ENCODE peak calls at places on chromosomes 4 and X, in six cellular contexts. R is heart right ventricle; K is left lung; O is cardiac muscle cell; Q is CD8-positive, alpha-beta T cell; L is mammary epithelial cell. E is an unnamed sample.
A peak's percentile ranks its signal among the peaks of the same experiment; 100 is the strongest.

GRCh38 chr4:8792491-8792890 is 79.1 kb downstream of the HMX1 start:
- DNase-seq in L (no peak), Q (no peak), K (no peak), O (no peak), R (no peak), E (no peak)

GRCh38 chrX:13598877-13599276 is 29.5 kb downstream of the EGFL6 start:
- DNase-seq in L (peak; percentile 9), Q (no peak), K (no peak), O (peak; percentile 6), R (no peak), E (no peak)

GRCh38 chrX:48540480-48540879 is 966 bp downstream of the TBC1D25 start:
- DNase-seq in L (no peak), K (no peak), R (no peak), O (no peak), Q (no peak), E (no peak)

GRCh38 chr4:2702361-2702760 is 53.8 kb downstream of the TNIP2 start:
- DNase-seq in O (no peak), K (no peak), R (no peak), L (no peak), Q (no peak), E (no peak)

GRCh38 chr4:181597766-181598165 is 645.4 kb upstream of the TENM3 start:
- DNase-seq in K (no peak), R (no peak), L (peak; percentile 4), Q (no peak), O (no peak), E (no peak)

GRCh38 chrX:66675541-66675940 is 36.7 kb upstream of the EDA2R start:
- DNase-seq in R (no peak), O (peak; percentile 21), Q (no peak), L (no peak), K (no peak), E (no peak)

GRCh38 chrX:113959912-113960626 is 623.8 kb upstream of the HTR2C start:
- DNase-seq in L (no peak), Q (no peak), R (no peak), K (no peak), O (no peak), E (no peak)

GRCh38 chrX:106959897-106960296 is 39.7 kb downstream of the CLDN2 start:
- DNase-seq in R (no peak), Q (no peak), L (peak; percentile 7), O (peak; percentile 52), K (no peak), E (no peak)

GRCh38 chr4:167602157-167602556 is 367.9 kb upstream of the SPOCK3 start:
- DNase-seq in L (peak; percentile 37), R (no peak), Q (no peak), O (no peak), K (no peak), E (no peak)

GRCh38 chrX:154797006-154797405 is 8.3 kb downstream of the MPP1 start:
- DNase-seq in Q (no peak), K (no peak), L (no peak), O (peak; percentile 21), R (no peak), E (no peak)

GRCh38 chr4:129900430-129900953 is 804.5 kb downstream of the C4orf33 start:
- DNase-seq in L (no peak), Q (no peak), K (no peak), O (no peak), R (no peak), E (no peak)

GRCh38 chrX:50579955-50580354 is 109.3 kb upstream of the DGKK start:
- DNase-seq in L (peak; percentile 53), R (peak; percentile 18), K (no peak), Q (no peak), O (peak; percentile 69), E (no peak)

GRCh38 chrX:2397648-2398340 is 103.0 kb downstream of the DHRSX start:
- DNase-seq in L (peak; percentile 37), R (no peak), Q (no peak), K (no peak), O (peak; percentile 54), E (no peak)

GRCh38 chr4:29711226-29711625 is 1008.9 kb upstream of the PCDH7 start:
- DNase-seq in O (no peak), L (no peak), Q (no peak), K (no peak), R (no peak), E (no peak)

GRCh38 chrX:69158166-69159040 is 6.8 kb downstream of the PJA1 start:
- DNase-seq in L (peak; percentile 82), O (peak; percentile 82), Q (peak; percentile 11), R (peak; percentile 73), K (no peak), E (no peak)

GRCh38 chr4:6424425-6424824 is 48.0 kb downstream of the PPP2R2C start:
- DNase-seq in R (no peak), O (no peak), L (no peak), K (no peak), Q (no peak), E (no peak)

GRCh38 chr4:143384381-143384994 is 47.8 kb downstream of the GAB1 start:
- DNase-seq in Q (no peak), R (no peak), K (no peak), L (no peak), O (peak; percentile 43), E (no peak)

GRCh38 chrX:20431486-20431885 is 164.8 kb upstream of the RPS6KA3 start:
- DNase-seq in K (no peak), R (no peak), O (no peak), Q (no peak), L (no peak), E (no peak)

GRCh38 chr4:4890574-4891260 is 31.3 kb downstream of the MSX1 start:
- DNase-seq in R (no peak), L (no peak), K (no peak), Q (no peak), O (no peak), E (no peak)

GRCh38 chrX:49846004-49846403 is 16.9 kb downstream of the PAGE4 start:
- DNase-seq in R (no peak), O (no peak), Q (no peak), L (no peak), K (no peak), E (no peak)

GRCh38 chrX:79161655-79162054 is 17.2 kb downstream of the GPR174 start:
- DNase-seq in K (no peak), L (no peak), R (no peak), Q (peak; percentile 16), O (no peak), E (no peak)

GRCh38 chrX:149629730-149630387 is 1.7 kb downstream of the TMEM185A start:
- DNase-seq in L (no peak), R (no peak), Q (no peak), O (no peak), K (no peak), E (no peak)
- H3K4me3 ChIP-seq in L (no peak overlapping the region), R (peak overlapping the region; percentile 79), Q (no peak overlapping the region), O (peak overlapping the region; percentile 66), K (no peak overlapping the region), E (no peak overlapping the region)

DNA sequence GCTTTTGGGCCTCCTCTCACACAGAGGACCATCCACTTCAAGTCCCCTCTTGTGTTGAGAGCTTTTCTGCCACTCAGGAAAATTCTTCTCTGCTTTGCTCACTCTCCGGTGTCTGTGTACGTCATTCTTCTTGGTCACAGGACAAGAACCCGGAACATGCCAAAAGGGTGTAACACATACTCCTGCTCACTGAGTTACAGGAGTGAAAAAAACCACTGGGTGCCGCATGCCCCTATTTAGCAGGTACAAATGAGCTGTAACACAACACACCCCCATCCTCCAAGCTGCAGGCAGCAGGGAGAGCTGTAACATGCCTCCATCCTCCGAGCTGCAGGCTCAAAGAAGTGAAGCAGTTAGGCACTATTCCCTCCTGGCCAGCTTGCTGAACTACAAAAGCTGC is 13.0 kb upstream of the CXCL2 start:
- DNase-seq in Q (no peak), K (peak; percentile 66), O (peak; percentile 68), R (peak; percentile 38), L (peak; percentile 96), E (peak; percentile 67)
- H3K4me1 ChIP-seq in Q (no peaks in the 10 kb centered on the region), K (peaks cover 52% of the 10 kb centered on the region), O (no peaks in the 10 kb centered on the region), R (peaks cover 53% of the 10 kb centered on the region), L (peaks cover 80% of the 10 kb centered on the region), E (peaks cover 26% of the 10 kb centered on the region)

GRCh38 chr4:1578301-1578781 is 105.8 kb downstream of the FAM53A start:
- DNase-seq in L (no peak), R (no peak), O (no peak), K (no peak), Q (no peak), E (no peak)
- H3K4me3 ChIP-seq in L (peak overlapping the region; percentile 26), R (peak overlapping the region; percentile 68), O (no peak overlapping the region), K (no peak overlapping the region), Q (no peak overlapping the region), E (no peak overlapping the region)

GRCh38 chr4:88803600-88804096 is 106.0 kb upstream of the NAP1L5 start:
- DNase-seq in R (peak; percentile 14), L (peak; percentile 82), K (peak; percentile 34), O (peak; percentile 93), Q (no peak), E (no peak)

GRCh38 chr4:88802138-88802537 is 104.5 kb upstream of the NAP1L5 start:
- DNase-seq in L (no peak), R (no peak), Q (no peak), K (no peak), O (no peak), E (no peak)

GRCh38 chr4:88802585-88803285 is 105.1 kb upstream of the NAP1L5 start:
- DNase-seq in L (no peak), R (no peak), O (no peak), K (no peak), Q (no peak), E (no peak)

GRCh38 chr4:88807499-88807898 is 109.9 kb upstream of the NAP1L5 start:
- DNase-seq in K (no peak), O (no peak), R (no peak), Q (no peak), L (no peak), E (no peak)

GRCh38 chr4:88804234-88804633 is 106.6 kb upstream of the NAP1L5 start:
- DNase-seq in Q (no peak), R (no peak), L (no peak), O (no peak), K (no peak), E (no peak)
- H3K4me1 ChIP-seq in Q (no peaks in the 10 kb centered on the region), R (peaks cover 36% of the 10 kb centered on the region), L (peaks cover 6% of the 10 kb centered on the region), O (peaks cover 10% of the 10 kb centered on the region), K (peaks cover 29% of the 10 kb centered on the region), E (peaks cover 34% of the 10 kb centered on the region)

DNA sequence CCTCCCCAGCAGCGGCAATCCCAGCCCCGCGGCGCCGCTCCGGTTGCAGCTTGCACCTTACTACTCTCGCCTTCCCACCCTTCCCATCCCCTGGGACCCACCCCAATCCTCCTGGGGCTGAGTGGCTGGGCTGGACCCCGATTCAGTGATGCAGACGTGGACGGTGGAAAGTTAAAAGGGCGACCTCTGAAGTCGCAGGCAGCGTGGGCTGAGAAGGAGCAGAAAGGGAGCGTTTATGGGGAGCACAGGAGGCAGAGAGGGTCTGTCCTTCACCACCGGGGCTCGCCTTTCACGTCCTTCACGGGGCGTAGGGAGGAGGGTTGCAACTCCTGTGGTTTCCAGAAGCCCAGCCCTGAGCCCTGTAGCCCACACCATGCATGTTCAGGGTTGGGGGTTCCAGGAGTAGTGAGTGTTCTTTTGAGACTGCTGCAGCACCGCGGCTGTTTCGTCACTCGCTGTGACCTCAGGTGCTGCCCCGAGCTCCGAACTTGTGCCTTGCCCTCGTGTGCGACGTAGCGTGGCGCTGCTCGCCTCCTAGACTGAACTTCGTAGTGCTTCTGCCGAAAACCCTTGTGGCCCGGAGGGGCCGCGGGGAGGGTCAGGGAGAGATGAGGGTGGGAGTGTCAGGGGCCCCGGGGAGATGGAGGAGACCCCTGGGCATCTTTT is 1.5 kb downstream of the NHS start:
- DNase-seq in Q (no peak), L (peak; percentile 47), O (no peak), R (no peak), K (no peak), E (no peak)
- H3K4me3 ChIP-seq in Q (no peak overlapping the region), L (peak overlapping the region; percentile 74), O (peak overlapping the region; percentile 35), R (peak overlapping the region; percentile 60), K (peak overlapping the region; percentile 22), E (peak overlapping the region; percentile 52)

E was measured in upper lobe of right lung.